ENCODE peak calls at places on chromosome 20, in nine cellular contexts. O is T-helper 2 cell; L is astrocyte of the cerebellum; N is head of caudate nucleus; W is A549; Q is activated T-helper 1 cell treated with anti-CD3 and anti-CD28 coated beads, Interleukin-2, amount 50 U/mL, for 16 hours; I is mucosa of gallbladder; F is T-cell; P is HuH-7.5. V is an unnamed sample.

GRCh38 chr20:63094767-63095499 is 88.2 kb upstream of the BHLHE23 start:
- DNase-seq in O (no peak), L (no peak), N (no peak), W (no peak), Q (no peak), I (no peak), F (no peak), P (no peak), V (no peak)

GRCh38 chr20:56628015-56628872 is 862 bp upstream of the TFAP2C start:
- DNase-seq in O (no peak), L (no peak), N (no peak), W (peak), Q (no peak), I (no peak), F (no peak), P (no peak), V (no peak)

GRCh38 chr20:61328906-61329558 is 77.0 kb downstream of the CDH4 start:
- DNase-seq in O (no peak), L (no peak), N (no peak), W (no peak), Q (no peak), I (no peak), F (no peak), P (no peak), V (no peak)

GRCh38 chr20:24584538-24585356 is 115.3 kb downstream of the SYNDIG1 start:
- DNase-seq in O (no peak), L (peak), N (peak), W (no peak), Q (no peak), I (peak), F (no peak), P (no peak), V (no peak)

GRCh38 chr20:31987744-31988143 is 19.8 kb downstream of the XKR7 start:
- DNase-seq in O (no peak), L (no peak), N (no peak), W (peak), Q (no peak), I (no peak), F (no peak), P (no peak), V (no peak)

GRCh38 chr20:41139227-41140093 is 2.1 kb downstream of the PLCG1 start:
- DNase-seq in O (no peak), L (no peak), N (no peak), W (no peak), Q (no peak), I (no peak), F (no peak), P (no peak), V (no peak)

GRCh38 chr20:35716330-35716729 is 17.1 kb downstream of the ROMO1 start:
- DNase-seq in O (no peak), L (no peak), N (no peak), W (no peak), Q (no peak), I (no peak), F (no peak), P (no peak), V (no peak)

GRCh38 chr20:57008217-57008616 is 258.2 kb downstream of the BMP7 start:
- DNase-seq in O (no peak), L (no peak), N (peak), W (peak), Q (no peak), I (no peak), F (no peak), P (no peak), V (no peak)

GRCh38 chr20:4513720-4514119 is 208.0 kb upstream of the PRND start:
- DNase-seq in O (no peak), L (peak), N (no peak), W (peak), Q (no peak), I (no peak), F (no peak), P (no peak), V (no peak)

GRCh38 chr20:35952480-35953410 is 1.6 kb downstream of the SCAND1 start:
- DNase-seq in O (no peak), L (no peak), N (no peak), W (peak), Q (no peak), I (no peak), F (no peak), P (no peak), V (no peak)

GRCh38 chr20:50413088-50413500 is 97.1 kb upstream of the PTPN1 start:
- DNase-seq in O (no peak), L (no peak), N (no peak), W (no peak), Q (no peak), I (no peak), F (no peak), P (no peak), V (no peak)

GRCh38 chr20:4702562-4703280 is 19.0 kb upstream of the PRND start:
- DNase-seq in O (no peak), L (no peak), N (no peak), W (no peak), Q (no peak), I (no peak), F (no peak), P (no peak), V (no peak)

GRCh38 chr20:59403261-59403961 is 103.0 kb downstream of the EDN3 start:
- DNase-seq in O (peak), L (no peak), N (peak), W (peak), Q (peak), I (peak), F (peak), P (peak), V (peak)

GRCh38 chr20:4064118-4064962 is 49.0 kb upstream of the RNF24 start:
- DNase-seq in O (no peak), L (peak), N (peak), W (peak), Q (no peak), I (peak), F (no peak), P (no peak), V (peak)

GRCh38 chr20:50260480-50261221 is 70.0 kb downstream of the CEBPB start:
- DNase-seq in O (no peak), L (no peak), N (no peak), W (no peak), Q (no peak), I (no peak), F (no peak), P (no peak), V (no peak)

GRCh38 chr20:13517801-13518200 is 120.9 kb downstream of the TASP1 start:
- DNase-seq in O (no peak), L (no peak), N (no peak), W (no peak), Q (no peak), I (no peak), F (no peak), P (no peak), V (no peak)

GRCh38 chr20:9306521-9306920 is 207.9 kb upstream of the LAMP5 start:
- DNase-seq in O (no peak), L (peak), N (no peak), W (peak), Q (no peak), I (no peak), F (no peak), P (no peak), V (no peak)

GRCh38 chr20:53643031-53643832 is 49.6 kb upstream of the ZNF217 start:
- DNase-seq in O (peak), L (no peak), N (no peak), W (peak), Q (peak), I (peak), F (peak), P (no peak), V (no peak)

GRCh38 chr20:43925215-43925614 is 10.6 kb downstream of the TOX2 start:
- DNase-seq in O (no peak), L (no peak), N (no peak), W (no peak), Q (peak), I (no peak), F (no peak), P (no peak), V (no peak)

GRCh38 chr20:34791289-34792020 is 34.0 kb downstream of the NCOA6 start:
- DNase-seq in O (no peak), L (no peak), N (no peak), W (no peak), Q (no peak), I (no peak), F (no peak), P (no peak), V (no peak)

V was measured in omental fat pad.